ENCODE peak calls at places on chromosomes 12 and 14, in five cellular contexts. Q is left cardiac atrium, J is nucleus accumbens, G is NCI-H1092, H is AG20443. T is an unnamed sample.

GRCh38 chr12:105418232-105418631 is 87.7 kb downstream of the C12orf75 start:
- DNase-seq in Q (no peak), G (no peak), H (peak), J (no peak), T (no peak)

GRCh38 chr14:72828604-72829003 is 65.3 kb downstream of the DPF3 start:
- DNase-seq in G (no peak), H (no peak), Q (no peak), J (no peak), T (no peak)

GRCh38 chr12:61213646-61214045 is 1046.6 kb upstream of the USP15 start:
- DNase-seq in H (no peak), G (no peak), Q (no peak), J (no peak), T (no peak)

GRCh38 chr14:99255621-99256482 is 16.1 kb downstream of the BCL11B start:
- DNase-seq in G (no peak), H (no peak), Q (no peak), J (no peak), T (no peak)

GRCh38 chr12:103657331-103657730 is 70.3 kb downstream of the STAB2 start:
- DNase-seq in G (no peak), Q (no peak), H (no peak), J (no peak), T (no peak)

GRCh38 chr12:42426733-42427132 is 100.8 kb downstream of the PPHLN1 start:
- DNase-seq in H (peak), G (no peak), Q (no peak), J (no peak), T (no peak)

GRCh38 chr12:79454338-79454777 is 236.4 kb downstream of the PAWR start:
- DNase-seq in J (no peak), G (no peak), Q (no peak), H (no peak), T (no peak)

GRCh38 chr12:127214196-127214595 is 1052.8 kb upstream of the TMEM132C start:
- DNase-seq in J (no peak), Q (no peak), G (no peak), H (no peak), T (no peak)

GRCh38 chr12:15597125-15597830 is 191.9 kb downstream of the EPS8 start:
- DNase-seq in J (no peak), H (no peak), Q (no peak), G (no peak), T (no peak)

GRCh38 chr12:42128327-42128726 is 16.3 kb downstream of the GXYLT1 start:
- DNase-seq in Q (no peak), H (no peak), G (no peak), J (no peak), T (no peak)

GRCh38 chr12:6367065-6367968 is 8.0 kb downstream of the SCNN1A start:
- DNase-seq in H (no peak), Q (no peak), J (no peak), G (no peak), T (no peak)

GRCh38 chr12:6333029-6333428 is 8.8 kb downstream of the TNFRSF1A start:
- DNase-seq in G (no peak), H (no peak), Q (no peak), J (no peak), T (no peak)

GRCh38 chr12:65875635-65876034 is 51.4 kb downstream of the HMGA2 start:
- DNase-seq in Q (no peak), J (no peak), G (no peak), H (peak), T (no peak)

GRCh38 chr12:82057770-82058169 is 298.6 kb upstream of the PPFIA2 start:
- DNase-seq in H (no peak), G (no peak), J (no peak), Q (no peak), T (no peak)

GRCh38 chr14:65074449-65075155 is 27.7 kb downstream of the MAX start:
- DNase-seq in G (no peak), J (no peak), H (no peak), Q (no peak), T (no peak)

GRCh38 chr12:131944601-131945251 is 5.0 kb upstream of the EP400 start:
- DNase-seq in G (no peak), H (no peak), J (no peak), Q (peak), T (no peak)

GRCh38 chr12:122250536-122250935 is 15.8 kb downstream of the VPS33A start:
- DNase-seq in Q (no peak), H (no peak), J (no peak), G (no peak), T (no peak)

GRCh38 chr12:29888777-29889176 is 105.0 kb upstream of the TMTC1 start:
- DNase-seq in J (no peak), G (no peak), Q (no peak), H (no peak), T (no peak)

GRCh38 chr12:98533723-98534251 is 18.4 kb downstream of the TMPO start:
- DNase-seq in Q (no peak), H (peak), G (no peak), J (no peak), T (no peak)

GRCh38 chr14:64049616-64050381 is 197.0 kb downstream of the SYNE2 start:
- DNase-seq in H (no peak), J (no peak), G (no peak), Q (no peak), T (no peak)

GRCh38 chr14:100533647-100534485 is 53.4 kb downstream of the BEGAIN start:
- DNase-seq in Q (peak), G (no peak), H (peak), J (no peak), T (peak)

GRCh38 chr12:120394483-120395367 is 25.8 kb upstream of the MSI1 start:
- DNase-seq in Q (no peak), J (no peak), H (no peak), G (peak), T (peak)

GRCh38 chr12:46724020-46724419 is 101.8 kb downstream of the SLC38A4 start:
- DNase-seq in G (no peak), H (no peak), Q (no peak), J (no peak), T (no peak)

GRCh38 chr12:119710374-119710773 is 42.4 kb downstream of the PRKAB1 start:
- DNase-seq in G (no peak), H (no peak), J (no peak), Q (no peak), T (no peak)